ENCODE peak calls at places on chromosomes 1 and 21, in seven cellular contexts. L, P, B, X, H, C and D are unnamed samples.

GRCh38 chr1:31191281-31191680 is 48.4 kb downstream of the NKAIN1 start:
- DNase-seq in P (no peak), X (no peak), L (no peak), B (no peak), H (no peak), C (no peak), D (no peak)

GRCh38 chr1:108080448-108080847 is 115.5 kb upstream of the VAV3 start:
- DNase-seq in P (no peak), X (no peak), B (no peak), H (no peak), L (no peak), C (no peak), D (no peak)

GRCh38 chr1:85366391-85366790 is 90.0 kb upstream of the BCL10 start:
- DNase-seq in X (no peak), H (no peak), B (peak; percentile 58), P (no peak), L (no peak), C (no peak), D (no peak)

GRCh38 chr1:159849972-159850371 is 12.5 kb downstream of the VSIG8 start:
- DNase-seq in H (no peak), C (no peak), B (no peak), L (no peak), P (no peak), X (no peak), D (no peak)

GRCh38 chr1:168960595-168960994 is 145.9 kb upstream of the ATP1B1 start:
- DNase-seq in H (peak; percentile 30), P (no peak), X (no peak), B (no peak), L (no peak), C (no peak), D (peak; percentile 88)

GRCh38 chr1:185529673-185530072 is 204.5 kb upstream of the HMCN1 start:
- DNase-seq in B (no peak), C (no peak), P (no peak), H (no peak), L (no peak), X (no peak), D (no peak)

GRCh38 chr1:26285366-26286063 is 5.6 kb downstream of the SH3BGRL3 start:
- DNase-seq in P (no peak), C (no peak), B (no peak), L (peak; percentile 91), H (no peak), X (no peak), D (no peak)

GRCh38 chr1:16727190-16728111 is 12.9 kb upstream of the RNU1-4 start:
- DNase-seq in H (no peak), P (no peak), C (no peak), B (peak; percentile 49), L (peak; percentile 42), X (peak; percentile 34), D (no peak)

GRCh38 chr1:207619833-207620572 is 24.9 kb upstream of the CR1L start:
- DNase-seq in X (no peak), C (no peak), B (peak; percentile 46), P (no peak), L (peak; percentile 23), H (peak; percentile 6), D (peak; percentile 85)

GRCh38 chr21:28444567-28444966 is 548.1 kb downstream of the LTN1 start:
- DNase-seq in B (no peak), C (no peak), H (no peak), X (no peak), P (no peak), L (no peak), D (no peak)

GRCh38 chr21:43597052-43597451 is 62.2 kb downstream of the HSF2BP start:
- DNase-seq in B (peak; percentile 91), H (no peak), L (no peak), C (no peak), P (no peak), X (no peak), D (no peak)

GRCh38 chr1:169115891-169116585 is 9.5 kb downstream of the ATP1B1 start:
- DNase-seq in L (peak; percentile 38), C (no peak), X (peak; percentile 86), B (peak; percentile 50), P (no peak), H (no peak), D (peak; percentile 51)

GRCh38 chr21:44455524-44456206 is 355 bp downstream of the LRRC3 start:
- DNase-seq in P (no peak), H (no peak), X (peak; percentile 65), C (no peak), B (peak; percentile 47), L (peak; percentile 54), D (no peak)

GRCh38 chr1:88773540-88774150 is 89.6 kb downstream of the PKN2 start:
- DNase-seq in L (no peak), C (no peak), X (no peak), P (no peak), H (no peak), B (peak; percentile 57), D (no peak)

GRCh38 chr1:173646656-173647055 is 11.5 kb downstream of the TEX50 start:
- DNase-seq in B (no peak), X (no peak), H (no peak), C (no peak), L (no peak), P (no peak), D (no peak)

GRCh38 chr21:27513016-27513415 is 546.1 kb upstream of the ADAMTS5 start:
- DNase-seq in P (no peak), C (no peak), H (no peak), L (no peak), X (no peak), B (peak; percentile 47), D (no peak)

GRCh38 chr1:234851450-234852438 is 241.8 kb upstream of the IRF2BP2 start:
- DNase-seq in B (peak; percentile 46), X (no peak), P (no peak), L (no peak), C (no peak), H (no peak), D (no peak)

GRCh38 chr1:47913225-47913823 is 83.9 kb downstream of the TRABD2B start:
- DNase-seq in H (no peak), L (peak; percentile 52), C (no peak), B (no peak), P (no peak), X (no peak), D (no peak)

GRCh38 chr1:111833334-111833733 is 77.6 kb downstream of the DDX20 start:
- DNase-seq in P (no peak), C (no peak), H (no peak), B (peak; percentile 59), X (no peak), L (peak; percentile 22), D (no peak)

GRCh38 chr21:37546949-37547614 is 180.5 kb downstream of the DYRK1A start:
- DNase-seq in H (no peak), L (no peak), P (peak; percentile 86), B (no peak), X (no peak), C (no peak), D (no peak)

GRCh38 chr1:53449026-53449425 is 10.2 kb upstream of the DMRTB1 start:
- DNase-seq in X (no peak), H (no peak), B (peak; percentile 92), C (no peak), L (no peak), P (no peak), D (no peak)

GRCh38 chr1:26318338-26319064 is 743 bp downstream of the CD52 start:
- DNase-seq in H (no peak), B (no peak), P (no peak), C (no peak), X (no peak), L (no peak), D (no peak)

GRCh38 chr1:103109291-103109920 is 1.1 kb upstream of the COL11A1 start:
- DNase-seq in L (no peak), C (no peak), B (peak; percentile 48), P (no peak), H (no peak), X (no peak), D (no peak)

GRCh38 chr21:35324372-35325220 is 275.5 kb upstream of the RUNX1 start:
- DNase-seq in H (no peak), C (no peak), L (no peak), X (no peak), B (peak; percentile 92), P (no peak), D (no peak)

GRCh38 chr1:94702440-94702810 is 117.7 kb upstream of the SLC44A3 start:
- DNase-seq in H (no peak), L (no peak), P (no peak), X (no peak), C (no peak), B (no peak), D (no peak)

GRCh38 chr1:198929961-198930599 is 291.2 kb downstream of the PTPRC start:
- DNase-seq in L (no peak), C (no peak), X (no peak), H (no peak), B (peak; percentile 61), P (peak; percentile 0), D (no peak)

GRCh38 chr1:51306950-51307349 is 23.4 kb downstream of the TTC39A start:
- DNase-seq in L (no peak), B (no peak), H (no peak), C (no peak), X (no peak), P (no peak), D (no peak)

GRCh38 chr1:113812661-113813135 is 422 bp upstream of the RSBN1 start:
- DNase-seq in P (no peak), L (no peak), B (no peak), C (no peak), X (no peak), H (no peak), D (no peak)

GRCh38 chr1:3864884-3865283 is 7.6 kb downstream of the DFFB start:
- DNase-seq in H (no peak), B (no peak), P (no peak), C (no peak), X (no peak), L (no peak), D (no peak)

GRCh38 chr21:41783476-41784150 is 16.8 kb upstream of the RIPK4 start:
- DNase-seq in H (no peak), L (no peak), X (peak; percentile 85), P (no peak), C (no peak), B (peak; percentile 88), D (no peak)

GRCh38 chr1:28176492-28177470 is at the start of gene PTAFR:
- DNase-seq in L (no peak), P (no peak), X (no peak), H (no peak), B (no peak), C (no peak), D (no peak)

GRCh38 chr1:202958544-202959275 is 598 bp upstream of the ADIPOR1 start:
- DNase-seq in H (no peak), P (no peak), L (peak; percentile 38), X (no peak), C (no peak), B (no peak), D (no peak)

GRCh38 chr1:151478923-151479322 is 19.6 kb upstream of the POGZ start:
- DNase-seq in C (no peak), L (no peak), X (no peak), B (peak; percentile 19), P (no peak), H (no peak), D (no peak)

GRCh38 chr1:112232848-112233247 is 163.2 kb upstream of the CTTNBP2NL start:
- DNase-seq in C (no peak), P (no peak), H (no peak), X (no peak), L (no peak), B (no peak), D (no peak)

GRCh38 chr1:183251959-183252450 is 65.9 kb downstream of the LAMC2 start:
- DNase-seq in P (no peak), B (no peak), X (no peak), H (no peak), C (no peak), L (no peak), D (no peak)

GRCh38 chr1:22955146-22955545 is 17.5 kb downstream of the LACTBL1 start:
- DNase-seq in L (no peak), X (no peak), H (no peak), P (no peak), C (no peak), B (no peak), D (no peak)

GRCh38 chr1:59892836-59893811 is 33.4 kb downstream of the CYP2J2 start:
- DNase-seq in L (no peak), P (no peak), C (no peak), H (no peak), X (no peak), B (no peak), D (no peak)

GRCh38 chr1:182235952-182236650 is 155.5 kb downstream of the GLUL start:
- DNase-seq in H (peak; percentile 21), L (no peak), P (peak; percentile 99), X (no peak), B (peak; percentile 43), C (peak; percentile 30), D (peak; percentile 10)